ENCODE peak calls at places on chromosomes 16 and 17, in five cellular contexts. V, I, K, O and N are unnamed samples.

GRCh38 chr17:41528959-41529353 is 848 bp upstream of the KRT19 start:
- DNase-seq in V (no peak), I (peak), K (no peak), O (no peak), N (peak)

GRCh38 chr17:76266244-76266938 is 1.2 kb downstream of the UBALD2 start:
- DNase-seq in V (no peak), I (no peak), K (peak), O (peak), N (no peak)

GRCh38 chr16:26988186-26988585 is 78.5 kb upstream of the C16orf82 start:
- DNase-seq in V (no peak), I (no peak), K (no peak), O (no peak), N (no peak)

GRCh38 chr17:41678907-41679739 is 9.6 kb upstream of the EIF1 start:
- DNase-seq in V (no peak), I (no peak), K (peak), O (peak), N (no peak)

GRCh38 chr16:22628994-22629393 is 118.3 kb downstream of the NPIPB5 start:
- DNase-seq in V (no peak), I (no peak), K (no peak), O (no peak), N (no peak)

GRCh38 chr17:35344262-35344661 is 29.2 kb downstream of the SLFN11 start:
- DNase-seq in V (no peak), I (no peak), K (no peak), O (no peak), N (no peak)

GRCh38 chr17:75326587-75326955 is 37.3 kb upstream of the SLC25A19 start:
- DNase-seq in V (no peak), I (no peak), K (peak), O (no peak), N (no peak)

GRCh38 chr16:85863384-85863774 is 35.6 kb upstream of the IRF8 start:
- DNase-seq in V (no peak), I (no peak), K (peak), O (peak), N (no peak)

GRCh38 chr16:75109732-75110243 is 6.8 kb downstream of the LDHD start:
- DNase-seq in V (peak), I (no peak), K (no peak), O (no peak), N (no peak)

GRCh38 chr17:17899486-17899885 is 62.7 kb upstream of the SREBF1 start:
- DNase-seq in V (no peak), I (no peak), K (no peak), O (no peak), N (no peak)

GRCh38 chr17:3528604-3529511 is 28.8 kb downstream of the TRPV3 start:
- DNase-seq in V (no peak), I (no peak), K (no peak), O (peak), N (no peak)

GRCh38 chr17:52673791-52674190 is 515.3 kb upstream of the CA10 start:
- DNase-seq in V (no peak), I (no peak), K (no peak), O (peak), N (no peak)

GRCh38 chr16:10820546-10820945 is 2.0 kb upstream of the TVP23A start:
- DNase-seq in V (no peak), I (no peak), K (no peak), O (no peak), N (no peak)

GRCh38 chr16:69845181-69845580 is 83.0 kb downstream of the WWP2 start:
- DNase-seq in V (no peak), I (no peak), K (peak), O (peak), N (no peak)

GRCh38 chr17:82065193-82065637 is 389 bp downstream of the DUS1L start:
- DNase-seq in V (no peak), I (no peak), K (peak), O (no peak), N (no peak)

GRCh38 chr17:73165616-73166404 is 1.0 kb downstream of the SSTR2 start:
- DNase-seq in V (no peak), I (no peak), K (peak), O (no peak), N (peak)

GRCh38 chr16:88727871-88728270 is 21.6 kb downstream of the CTU2 start:
- DNase-seq in V (no peak), I (no peak), K (no peak), O (no peak), N (no peak)

GRCh38 chr17:82385559-82386255 is 14.1 kb downstream of the UTS2R start:
- DNase-seq in V (no peak), I (no peak), K (no peak), O (no peak), N (no peak)

GRCh38 chr16:73890524-73891500 is 405.8 kb upstream of the PSMD7 start:
- DNase-seq in V (no peak), I (peak), K (peak), O (no peak), N (peak)

GRCh38 chr16:25464058-25464457 is 206.4 kb upstream of the ZKSCAN2 start:
- DNase-seq in V (no peak), I (no peak), K (no peak), O (no peak), N (no peak)

GRCh38 chr17:75152523-75152922 is 1.8 kb downstream of the JPT1 start:
- DNase-seq in V (no peak), I (no peak), K (no peak), O (peak), N (no peak)

GRCh38 chr17:61000911-61001310 is 323.3 kb downstream of the BCAS3 start:
- DNase-seq in V (no peak), I (no peak), K (peak), O (peak), N (no peak)

GRCh38 chr17:74919440-74920305 is 3.4 kb downstream of the USH1G start:
- DNase-seq in V (no peak), I (no peak), K (no peak), O (no peak), N (no peak)

GRCh38 chr16:10240854-10241613 is 58.8 kb upstream of the GRIN2A start:
- DNase-seq in V (no peak), I (no peak), K (no peak), O (peak), N (no peak)